ENCODE peak calls at places on chromosomes 13 and 19, in six cellular contexts. T, H, S, Y, Z and N are unnamed samples.

GRCh38 chr19:48630289-48631036 is 6.7 kb downstream of the DBP start:
- DNase-seq in T (no peak), H (no peak), S (no peak), Y (peak; percentile 71), Z (no peak), N (no peak)

GRCh38 chr19:4115050-4115817 is 8.7 kb downstream of the MAP2K2 start:
- DNase-seq in T (no peak), H (no peak), S (peak; percentile 90), Y (no peak), Z (peak; percentile 42), N (no peak)

GRCh38 chr13:42645717-42646116 is 71.8 kb downstream of the TNFSF11 start:
- DNase-seq in T (no peak), H (no peak), S (no peak), Y (no peak), Z (no peak), N (no peak)

GRCh38 chr19:39916236-39916635 is 18.2 kb downstream of the FCGBP start:
- DNase-seq in T (no peak), H (no peak), S (no peak), Y (no peak), Z (no peak), N (no peak)

GRCh38 chr19:12527034-12527836 is 24.0 kb downstream of the ZNF564 start:
- DNase-seq in T (no peak), H (no peak), S (peak; percentile 59), Y (no peak), Z (no peak), N (no peak)

GRCh38 chr19:39852882-39853281 is 6.7 kb upstream of the FBL start:
- DNase-seq in T (no peak), H (no peak), S (no peak), Y (no peak), Z (no peak), N (no peak)

GRCh38 chr13:98272549-98272948 is 95.5 kb upstream of the RNF113B start:
- DNase-seq in T (no peak), H (no peak), S (no peak), Y (no peak), Z (no peak), N (no peak)

GRCh38 chr19:10209305-10209704 is 14.6 kb upstream of the DNMT1 start:
- DNase-seq in T (no peak), H (no peak), S (no peak), Y (no peak), Z (no peak), N (no peak)

GRCh38 chr19:42596391-42597071 is 1.8 kb upstream of the CEACAM8 start:
- DNase-seq in T (no peak), H (no peak), S (peak; percentile 79), Y (no peak), Z (peak; percentile 42), N (peak; percentile 65)